ENCODE peak calls at places on chromosomes 3 and 15, in ten cellular contexts. J, E, X, Z, Y, V, N, F, M and I are unnamed samples.

GRCh38 chr3:141660598-141660947 is 77.5 kb upstream of the RNF7 start:
- DNase-seq in J (no peak), F (no peak), N (no peak), Z (no peak), V (no peak), X (no peak), E (no peak), M (no peak), Y (no peak), I (no peak)

GRCh38 chr3:52367891-52368880 is 52.1 kb downstream of the DNAH1 start:
- DNase-seq in Y (no peak), N (no peak), V (no peak), E (no peak), Z (no peak), J (no peak), M (no peak), F (no peak), X (no peak), I (no peak)

GRCh38 chr3:72255736-72256559 is 471.0 kb upstream of the PROK2 start:
- DNase-seq in X (no peak), Y (no peak), J (no peak), E (peak; percentile 52), V (peak; percentile 86), F (no peak), N (peak; percentile 5), M (peak; percentile 85), Z (peak; percentile 84), I (no peak)

GRCh38 chr3:44111482-44111881 is 130.2 kb upstream of the TOPAZ1 start:
- DNase-seq in Y (no peak), Z (no peak), V (no peak), X (no peak), J (peak; percentile 11), M (no peak), N (no peak), F (no peak), E (no peak), I (no peak)

GRCh38 chr3:43028678-43029490 is 49.8 kb downstream of the GASK1A start:
- DNase-seq in N (no peak), F (no peak), Z (no peak), E (no peak), V (no peak), Y (peak; percentile 19), X (no peak), M (peak; percentile 50), J (no peak), I (no peak)

GRCh38 chr15:100100926-100101325 is 240.8 kb downstream of the ADAMTS17 start:
- DNase-seq in Z (no peak), J (no peak), V (no peak), E (no peak), F (no peak), X (no peak), Y (no peak), N (no peak), M (no peak), I (no peak)

GRCh38 chr3:37540786-37541185 is 320.9 kb upstream of the CTDSPL start:
- DNase-seq in N (no peak), V (no peak), M (no peak), E (peak; percentile 27), X (no peak), F (no peak), Z (peak; percentile 7), Y (no peak), J (no peak), I (no peak)

GRCh38 chr15:54559405-54560064 is 581.3 kb downstream of the UNC13C start:
- DNase-seq in N (no peak), V (peak; percentile 22), Z (no peak), X (no peak), Y (no peak), J (no peak), M (no peak), F (no peak), E (no peak), I (no peak)

GRCh38 chr3:171748341-171748918 is 61.9 kb downstream of the PLD1 start:
- DNase-seq in X (no peak), M (no peak), Y (no peak), F (no peak), J (peak; percentile 9), Z (no peak), N (no peak), E (no peak), V (no peak), I (no peak)

GRCh38 chr3:53196575-53197407 is 35.8 kb downstream of the PRKCD start:
- DNase-seq in V (peak; percentile 56), E (peak; percentile 54), Y (peak; percentile 33), F (peak; percentile 7), N (no peak), X (no peak), Z (no peak), J (peak; percentile 57), M (no peak), I (no peak)